ENCODE peak calls at places on chromosome 13, in five cellular contexts. Q is spleen, N is pancreas, T is transverse colon, F is kidney epithelial cell. M is an unnamed sample.

GRCh38 chr13:67120872-67121531 is 109.1 kb downstream of the PCDH9 start:
- DNase-seq in Q (no peak), N (no peak), T (no peak), F (no peak), M (no peak)

GRCh38 chr13:68125087-68125480 is 894.9 kb upstream of the PCDH9 start:
- DNase-seq in Q (no peak), N (no peak), T (no peak), F (no peak), M (no peak)

GRCh38 chr13:49495783-49496762 is at the start of gene PHF11:
- DNase-seq in Q (peak), N (peak), T (peak), F (peak), M (peak)

GRCh38 chr13:94548382-94549240 is 47.3 kb downstream of the TGDS start:
- DNase-seq in Q (peak), N (no peak), T (peak), F (no peak), M (no peak)

GRCh38 chr13:26112843-26113242 is 61.0 kb upstream of the SHISA2 start:
- DNase-seq in Q (no peak), N (no peak), T (no peak), F (no peak), M (no peak)

GRCh38 chr13:47831265-47831664 is 169.8 kb downstream of the SUCLA2 start:
- DNase-seq in Q (no peak), N (no peak), T (no peak), F (no peak), M (no peak)

GRCh38 chr13:85373322-85373721 is 425.9 kb downstream of the SLITRK6 start:
- DNase-seq in Q (no peak), N (no peak), T (no peak), F (no peak), M (no peak)

GRCh38 chr13:95644611-95645052 is at the start of gene DZIP1:
- DNase-seq in Q (peak), N (peak), T (peak), F (no peak), M (peak)

GRCh38 chr13:41751277-41751676 is 209.6 kb downstream of the VWA8 start:
- DNase-seq in Q (no peak), N (no peak), T (no peak), F (no peak), M (no peak)

GRCh38 chr13:21871302-21871862 is 200.5 kb downstream of the FGF9 start:
- DNase-seq in Q (no peak), N (peak), T (no peak), F (no peak), M (peak)

GRCh38 chr13:80096383-80096782 is 244.5 kb downstream of the SPRY2 start:
- DNase-seq in Q (no peak), N (no peak), T (no peak), F (no peak), M (no peak)

GRCh38 chr13:26562538-26562890 is 5.0 kb downstream of the WASF3 start:
- DNase-seq in Q (no peak), N (no peak), T (no peak), F (no peak), M (no peak)

GRCh38 chr13:44335463-44335862 is 38.2 kb upstream of the SERP2 start:
- DNase-seq in Q (no peak), N (no peak), T (no peak), F (no peak), M (no peak)

GRCh38 chr13:105090244-105090643 is 1445.2 kb downstream of the EFNB2 start:
- DNase-seq in Q (no peak), N (no peak), T (no peak), F (no peak), M (no peak)

GRCh38 chr13:31031482-31031881 is 99.0 kb downstream of the TEX26 start:
- DNase-seq in Q (no peak), N (no peak), T (no peak), F (no peak), M (no peak)

GRCh38 chr13:74683411-74683810 is 549.2 kb upstream of the KLF12 start:
- DNase-seq in Q (no peak), N (no peak), T (no peak), F (no peak), M (no peak)

GRCh38 chr13:26721251-26721939 is 39.2 kb downstream of the GPR12 start:
- DNase-seq in Q (peak), N (no peak), T (peak), F (no peak), M (no peak)

GRCh38 chr13:112444416-112445399 is 68.6 kb downstream of the SPACA7 start:
- DNase-seq in Q (peak), N (no peak), T (no peak), F (no peak), M (no peak)

GRCh38 chr13:41079725-41080124 is 18.4 kb downstream of the WBP4 start:
- DNase-seq in Q (no peak), N (no peak), T (no peak), F (no peak), M (no peak)

GRCh38 chr13:24167666-24168391 is 7.3 kb downstream of the SPATA13 start:
- DNase-seq in Q (no peak), N (no peak), T (no peak), F (no peak), M (no peak)

GRCh38 chr13:97627566-97627965 is 193.6 kb downstream of the RAP2A start:
- DNase-seq in Q (no peak), N (peak), T (no peak), F (peak), M (peak)

GRCh38 chr13:24670927-24671326 is 9.3 kb upstream of the ATP12A start:
- DNase-seq in Q (no peak), N (no peak), T (no peak), F (no peak), M (no peak)

GRCh38 chr13:77876176-77876575 is 42.5 kb downstream of the EDNRB start:
- DNase-seq in Q (no peak), N (no peak), T (no peak), F (no peak), M (no peak)

GRCh38 chr13:39751805-39752204 is 96.3 kb downstream of the COG6 start:
- DNase-seq in Q (no peak), N (no peak), T (no peak), F (no peak), M (no peak)

GRCh38 chr13:30720470-30720869 is 14.9 kb upstream of the ALOX5AP start:
- DNase-seq in Q (no peak), N (no peak), T (no peak), F (no peak), M (no peak)

GRCh38 chr13:108919036-108919907 is 289.9 kb downstream of the MYO16 start:
- DNase-seq in Q (no peak), N (no peak), T (no peak), F (no peak), M (no peak)

GRCh38 chr13:108922108-108922507 is 292.7 kb downstream of the MYO16 start:
- DNase-seq in Q (no peak), N (no peak), T (no peak), F (no peak), M (no peak)

GRCh38 chr13:108917581-108917980 is 288.2 kb downstream of the MYO16 start:
- DNase-seq in Q (no peak), N (no peak), T (no peak), F (no peak), M (peak)

GRCh38 chr13:108921238-108921637 is 291.8 kb downstream of the MYO16 start:
- DNase-seq in Q (no peak), N (no peak), T (no peak), F (no peak), M (no peak)

DNA sequence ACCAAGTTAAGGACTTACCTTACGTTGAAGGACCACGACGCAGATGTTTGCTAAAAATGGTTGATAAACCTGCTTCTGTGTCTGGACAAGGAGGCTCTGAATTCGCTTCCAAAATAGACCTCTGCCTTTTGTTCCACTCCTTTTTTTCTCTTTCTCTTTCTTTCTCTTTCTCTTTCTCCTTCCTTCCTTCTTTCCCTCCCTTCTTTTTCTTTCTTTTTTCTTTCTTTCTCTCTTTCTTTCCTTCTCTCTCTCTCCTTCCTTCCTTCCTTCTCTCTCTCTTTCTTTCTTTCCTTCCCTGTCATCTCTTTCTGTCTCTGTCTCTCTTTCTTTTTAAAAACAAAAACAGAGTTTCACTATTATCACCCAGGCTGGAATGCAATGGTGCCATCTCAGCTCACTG is 290.7 kb downstream of the MYO16 start:
- DNase-seq in Q (no peak), N (no peak), T (no peak), F (no peak), M (no peak)
- TF ChIP-seq CTCF in Q (no peak), N (no peak), T (no peak), F (no peak), M (no peak)

GRCh38 chr13:110341445-110342247 is 34.6 kb downstream of the COL4A2 start:
- DNase-seq in Q (no peak), N (no peak), T (no peak), F (no peak), M (no peak)
- H3K4me3 ChIP-seq in Q (no peak), N (no peak), T (no peak), F (no peak), M (no peak)

GRCh38 chr13:110014719-110015118 is 228.3 kb upstream of the IRS2 start:
- DNase-seq in Q (no peak), N (peak), T (no peak), F (no peak), M (no peak)
- TF ChIP-seq CTCF in Q (no peak), N (no peak), T (no peak), F (no peak), M (no peak)

GRCh38 chr13:101916758-101917474 is 464.4 kb downstream of the ITGBL1 start:
- DNase-seq in Q (no peak), N (no peak), T (no peak), F (no peak), M (no peak)
- H3K4me3 ChIP-seq in Q (no peak), N (peak), T (peak), F (peak), M (peak)

GRCh38 chr13:110138009-110138699 is 168.8 kb downstream of the COL4A1 start:
- DNase-seq in Q (peak), N (peak), T (peak), F (peak), M (no peak)
- TF ChIP-seq CTCF in Q (no peak), N (no peak), T (no peak), F (no peak), M (no peak)

DNA sequence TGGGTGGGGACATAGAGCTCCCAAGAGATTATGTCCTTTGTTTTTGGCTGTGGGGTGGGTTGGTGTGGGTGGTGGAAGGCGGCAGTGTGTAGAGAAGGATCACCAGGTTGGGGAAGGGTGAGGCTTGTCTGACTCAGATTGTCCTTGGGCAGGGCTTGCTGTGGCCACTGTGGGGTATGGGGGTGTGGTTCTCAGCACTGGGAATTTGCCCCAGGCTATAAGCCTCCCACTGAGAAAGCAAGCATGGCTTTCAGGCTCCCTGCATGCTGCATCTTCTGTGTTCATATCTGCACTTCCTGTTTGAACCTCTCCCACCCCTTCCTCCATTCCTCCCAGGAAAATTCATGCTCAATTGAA is 34.9 kb downstream of the DNAJC15 start:
- DNase-seq in Q (no peak), N (no peak), T (peak), F (peak), M (no peak)
- H3K4me3 ChIP-seq in Q (no peak), N (no peak), T (no peak), F (no peak), M (no peak)

GRCh38 chr13:73465629-73465974 is 406.8 kb downstream of the KLF5 start:
- DNase-seq in Q (no peak), N (no peak), T (peak), F (peak), M (no peak)
- TF ChIP-seq CTCF in Q (no peak), N (no peak), T (peak), F (no peak), M (no peak)

GRCh38 chr13:33313504-33313903 is 27.9 kb upstream of the STARD13 start:
- DNase-seq in Q (no peak), N (no peak), T (no peak), F (no peak), M (no peak)

GRCh38 chr13:33312150-33312908 is 26.8 kb upstream of the STARD13 start:
- DNase-seq in Q (no peak), N (no peak), T (no peak), F (no peak), M (no peak)

GRCh38 chr13:33311040-33311439 is 25.5 kb upstream of the STARD13 start:
- DNase-seq in Q (no peak), N (no peak), T (no peak), F (no peak), M (no peak)

GRCh38 chr13:33307820-33308219 is 22.3 kb upstream of the STARD13 start:
- DNase-seq in Q (no peak), N (no peak), T (no peak), F (no peak), M (no peak)

DNA sequence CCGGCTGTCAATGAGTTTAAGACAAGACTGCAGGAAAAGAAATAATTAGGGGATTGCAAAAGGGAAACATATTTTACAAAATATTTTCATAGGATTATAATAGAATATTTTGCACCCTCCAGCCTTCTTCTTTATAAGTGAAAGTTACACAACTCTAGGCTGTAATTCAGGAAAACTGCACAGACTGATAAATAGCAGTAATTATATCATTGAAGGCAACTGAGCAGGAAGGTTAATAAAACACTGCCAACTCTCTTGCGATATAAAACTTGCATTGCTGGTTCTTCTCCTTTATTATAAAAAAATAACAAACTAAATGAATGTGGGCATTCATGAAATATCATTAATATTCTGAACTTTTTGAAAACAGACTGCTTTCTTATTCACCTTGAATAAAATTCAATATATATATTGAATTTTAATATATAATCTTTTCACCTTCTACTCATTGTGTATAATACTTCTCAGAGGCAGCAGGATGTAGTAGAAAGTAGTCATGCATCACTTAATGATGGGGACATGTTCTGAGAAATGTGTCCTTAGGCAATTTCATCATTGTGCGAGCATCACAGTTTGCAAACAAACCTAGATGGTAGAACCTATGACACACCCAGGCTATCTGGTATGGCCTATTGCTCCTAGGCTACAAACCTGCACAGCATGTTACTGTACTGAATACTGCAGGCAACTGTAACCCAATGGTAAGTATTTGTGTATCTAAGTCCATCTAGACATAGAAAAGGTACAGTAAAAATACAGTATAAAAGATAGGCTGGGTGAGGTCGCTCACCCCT is 24.9 kb upstream of the STARD13 start:
- DNase-seq in Q (no peak), N (no peak), T (no peak), F (no peak), M (no peak)
- H3K4me3 ChIP-seq in Q (no peak), N (no peak), T (no peak), F (no peak), M (no peak)

GRCh38 chr13:72677431-72677830 is 50.0 kb downstream of the MZT1 start:
- DNase-seq in Q (no peak), N (no peak), T (no peak), F (no peak), M (no peak)
- TF ChIP-seq CTCF in Q (no peak), N (no peak), T (no peak), F (no peak), M (no peak)